ENCODE peak calls at places on chromosomes 3 and 15, in six cellular contexts. F is stomach, M is spleen, P is sigmoid colon, G is GM23338, H is endothelial cell of umbilical vein. Y is an unnamed sample.

GRCh38 chr3:56157693-56158092 is 310.6 kb downstream of the ERC2 start:
- DNase-seq in F (no peak), M (no peak), P (no peak), G (no peak), H (no peak), Y (no peak)

GRCh38 chr15:88649286-88649733 is 10.5 kb downstream of the ISG20 start:
- DNase-seq in F (peak), M (peak), P (peak), G (no peak), H (peak), Y (no peak)

GRCh38 chr15:75182187-75183131 is 19.2 kb upstream of the C15orf39 start:
- DNase-seq in F (no peak), M (no peak), P (peak), G (peak), H (no peak), Y (no peak)

GRCh38 chr3:21654662-21655061 is 96.3 kb downstream of the ZNF385D start:
- DNase-seq in F (no peak), M (no peak), P (no peak), G (no peak), H (no peak), Y (peak)

GRCh38 chr3:192851821-192852352 is 65.8 kb downstream of the MB21D2 start:
- DNase-seq in F (peak), M (no peak), P (peak), G (no peak), H (peak), Y (peak)

GRCh38 chr3:67227030-67227429 is 228.9 kb downstream of the KBTBD8 start:
- DNase-seq in F (no peak), M (no peak), P (no peak), G (no peak), H (no peak), Y (no peak)

GRCh38 chr3:45969152-45969551 is 25.9 kb downstream of the CXCR6 start:
- DNase-seq in F (no peak), M (no peak), P (no peak), G (no peak), H (no peak), Y (no peak)

GRCh38 chr15:95698230-95698629 is 632.3 kb upstream of the NR2F2 start:
- DNase-seq in F (no peak), M (no peak), P (no peak), G (no peak), H (peak), Y (no peak)

GRCh38 chr3:184429786-184430185 is 49.9 kb downstream of the CHRD start:
- DNase-seq in F (no peak), M (no peak), P (peak), G (no peak), H (no peak), Y (no peak)

GRCh38 chr3:49121244-49121671 is 635 bp upstream of the USP19 start:
- DNase-seq in F (no peak), M (no peak), P (no peak), G (no peak), H (no peak), Y (no peak)

GRCh38 chr15:67137951-67138935 is 72.8 kb downstream of the SMAD3 start:
- DNase-seq in F (no peak), M (no peak), P (peak), G (no peak), H (peak), Y (no peak)

GRCh38 chr3:122458992-122459391 is 43.1 kb upstream of the WDR5B start:
- DNase-seq in F (no peak), M (no peak), P (no peak), G (peak), H (peak), Y (no peak)

GRCh38 chr3:23573827-23574226 is 231.9 kb upstream of the UBE2E1 start:
- DNase-seq in F (no peak), M (no peak), P (no peak), G (no peak), H (no peak), Y (no peak)

GRCh38 chr3:67653425-67654098 is 850 bp downstream of the SUCLG2 start:
- DNase-seq in F (no peak), M (no peak), P (no peak), G (peak), H (no peak), Y (no peak)

GRCh38 chr3:107574650-107575049 is 51.9 kb downstream of the BBX start:
- DNase-seq in F (no peak), M (no peak), P (no peak), G (peak), H (peak), Y (peak)

GRCh38 chr15:60255390-60255789 is 142.4 kb downstream of the ANXA2 start:
- DNase-seq in F (no peak), M (no peak), P (no peak), G (no peak), H (peak), Y (peak)

GRCh38 chr3:53650424-53650823 is 156.0 kb downstream of the CACNA1D start:
- DNase-seq in F (no peak), M (no peak), P (no peak), G (no peak), H (no peak), Y (no peak)

DNA sequence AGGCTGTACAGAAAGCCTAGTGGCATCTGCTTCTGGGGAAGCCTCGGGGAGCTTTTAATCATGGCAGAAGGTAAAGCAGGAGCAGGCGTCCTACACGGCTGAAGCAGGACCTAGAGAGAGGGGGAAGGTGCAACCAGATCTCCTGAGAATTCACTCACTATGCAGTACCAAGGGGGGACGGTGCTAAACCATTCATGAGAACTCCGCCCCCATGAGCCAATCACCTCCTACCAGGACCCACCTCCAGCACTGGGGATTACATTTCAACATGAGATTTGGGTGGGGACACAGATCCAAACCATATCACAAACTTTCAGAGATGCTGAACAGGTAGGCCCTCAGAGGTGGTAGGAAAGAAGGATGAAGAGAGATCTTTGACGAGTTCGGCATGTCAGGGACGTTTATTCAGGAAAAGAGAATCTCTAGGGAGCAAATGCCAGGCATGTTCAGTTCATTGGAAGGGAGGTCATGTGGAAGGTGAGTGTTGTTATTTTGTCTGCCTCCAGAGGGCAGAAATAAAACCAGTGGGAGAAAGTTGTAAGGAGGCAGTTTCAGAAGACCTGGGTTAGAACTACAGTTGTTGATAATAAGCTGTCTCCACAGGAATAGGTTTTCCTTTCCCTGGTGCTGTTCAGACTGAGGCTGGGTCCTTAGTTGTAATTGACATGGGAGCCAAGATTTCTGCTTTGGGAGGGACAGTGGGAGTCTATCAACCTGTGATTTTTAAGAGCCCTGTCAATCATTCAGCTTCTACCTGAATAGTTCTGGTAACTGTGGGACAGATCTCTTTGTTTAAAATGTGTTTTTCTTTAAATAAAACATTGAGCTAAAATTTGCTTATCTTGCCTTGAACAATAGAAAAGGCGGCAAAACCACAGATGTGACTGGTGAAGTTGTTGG is 4.3 kb upstream of the FNDC3B start:
- DNase-seq in F (no peak), M (no peak), P (no peak), G (peak), H (no peak), Y (no peak)
- H3K4me3 ChIP-seq in F (no peak), M (no peak), P (no peak), G (no peak), H (no peak), Y (no peak)

GRCh38 chr3:137946341-137946973 is 63.5 kb upstream of the CLDN18 start:
- DNase-seq in F (peak), M (no peak), P (peak), G (peak), H (peak), Y (no peak)
- TF ChIP-seq POLR2AphosphoS5 in F (no peak), M (no peak), P (no peak), G (no peak), H (no peak), Y (no peak)

GRCh38 chr3:141684758-141685157 is 53.3 kb upstream of the RNF7 start:
- DNase-seq in F (no peak), M (no peak), P (no peak), G (peak), H (no peak), Y (no peak)

GRCh38 chr3:141690366-141691072 is 47.6 kb upstream of the RNF7 start:
- DNase-seq in F (no peak), M (no peak), P (no peak), G (no peak), H (no peak), Y (no peak)

GRCh38 chr3:141682007-141682406 is 56.1 kb upstream of the RNF7 start:
- DNase-seq in F (no peak), M (no peak), P (no peak), G (no peak), H (no peak), Y (no peak)

GRCh38 chr3:141682921-141683320 is 55.2 kb upstream of the RNF7 start:
- DNase-seq in F (no peak), M (no peak), P (no peak), G (no peak), H (no peak), Y (no peak)

GRCh38 chr3:141686477-141687280 is 51.4 kb upstream of the RNF7 start:
- DNase-seq in F (peak), M (peak), P (peak), G (peak), H (peak), Y (peak)
- H3K4me3 ChIP-seq in F (peak), M (no peak), P (peak), G (no peak), H (peak), Y (peak)

GRCh38 chr15:70101459-70102113 is 3.9 kb upstream of the TLE3 start:
- DNase-seq in F (peak), M (no peak), P (peak), G (peak), H (peak), Y (no peak)
- TF ChIP-seq POLR2AphosphoS5 in F (no peak), M (peak), P (no peak), G (no peak), H (no peak), Y (no peak)

GRCh38 chr3:151169700-151170224 is 33.3 kb downstream of the GPR171 start:
- DNase-seq in F (no peak), M (peak), P (peak), G (no peak), H (no peak), Y (no peak)
- H3K4me3 ChIP-seq in F (no peak), M (no peak), P (no peak), G (no peak), H (no peak), Y (no peak)

GRCh38 chr3:158804441-158804840 is 2.6 kb downstream of the MFSD1 start:
- DNase-seq in F (no peak), M (no peak), P (no peak), G (no peak), H (no peak), Y (no peak)

GRCh38 chr3:158809642-158810041 is 7.8 kb downstream of the MFSD1 start:
- DNase-seq in F (no peak), M (no peak), P (no peak), G (no peak), H (no peak), Y (no peak)

GRCh38 chr3:158810823-158811425 is 9.1 kb downstream of the MFSD1 start:
- DNase-seq in F (no peak), M (no peak), P (no peak), G (no peak), H (no peak), Y (no peak)

DNA sequence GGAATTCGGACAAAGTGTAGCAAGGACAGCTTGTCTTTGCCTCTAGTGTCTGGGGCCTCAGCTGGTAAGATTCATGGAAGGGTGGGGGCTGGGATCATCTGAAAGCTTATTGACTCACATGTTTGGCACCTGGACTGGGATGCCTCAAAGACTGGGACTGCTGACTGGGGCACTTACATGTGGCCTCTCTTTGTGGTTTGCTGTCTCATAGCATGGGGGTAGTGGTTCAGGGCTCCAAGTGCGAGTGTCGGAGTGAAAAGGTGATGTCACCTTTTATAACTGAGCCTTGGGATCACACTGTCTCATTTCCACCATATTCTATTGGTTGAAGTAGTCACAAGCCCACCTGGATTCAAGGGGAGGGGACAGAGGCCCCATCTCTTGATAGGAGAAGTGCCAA is 6.8 kb downstream of the MFSD1 start:
- DNase-seq in F (no peak), M (no peak), P (no peak), G (no peak), H (no peak), Y (no peak)
- TF ChIP-seq POLR2AphosphoS5 in F (no peak), M (no peak), P (no peak), G (no peak), H (no peak), Y (no peak)

GRCh38 chr3:13020159-13020558 is 53.1 kb downstream of the IQSEC1 start:
- DNase-seq in F (no peak), M (peak), P (peak), G (no peak), H (no peak), Y (no peak)

GRCh38 chr3:13018561-13019242 is 54.5 kb downstream of the IQSEC1 start:
- DNase-seq in F (no peak), M (peak), P (no peak), G (no peak), H (no peak), Y (no peak)

GRCh38 chr3:13018039-13018431 is 55.2 kb downstream of the IQSEC1 start:
- DNase-seq in F (no peak), M (peak), P (peak), G (no peak), H (no peak), Y (no peak)

GRCh38 chr3:13019706-13020105 is 53.5 kb downstream of the IQSEC1 start:
- DNase-seq in F (no peak), M (peak), P (peak), G (no peak), H (no peak), Y (no peak)

DNA sequence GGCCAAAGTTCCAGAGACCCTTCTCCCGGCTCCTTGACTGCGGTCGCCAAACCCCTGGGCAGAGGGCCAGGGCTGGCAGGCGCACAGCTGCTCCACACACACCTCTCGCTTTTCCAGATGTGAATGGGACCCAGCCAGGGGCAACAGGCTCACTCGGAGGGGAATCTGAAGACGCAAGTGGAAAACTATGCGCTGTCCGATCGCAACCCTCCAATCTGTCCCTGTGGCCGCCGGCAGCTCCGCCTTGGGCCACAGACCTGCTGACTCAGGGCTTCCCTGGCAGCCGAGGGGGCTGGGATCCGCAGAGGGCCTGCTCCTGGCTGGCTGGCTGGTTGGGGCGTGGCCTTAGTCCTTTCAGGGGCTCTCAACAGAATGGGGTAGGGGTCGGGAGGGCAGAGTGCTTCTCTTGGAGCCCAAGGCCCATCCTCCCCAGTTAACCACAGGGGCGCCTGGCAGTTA is 54.0 kb downstream of the IQSEC1 start:
- DNase-seq in F (no peak), M (peak), P (peak), G (peak), H (no peak), Y (no peak)
- H3K4me3 ChIP-seq in F (no peak), M (no peak), P (peak), G (no peak), H (no peak), Y (no peak)

GRCh38 chr3:150094150-150094932 is 123.6 kb upstream of the PFN2 start:
- DNase-seq in F (no peak), M (no peak), P (no peak), G (peak), H (no peak), Y (no peak)
- TF ChIP-seq POLR2AphosphoS5 in F (no peak), M (no peak), P (no peak), G (no peak), H (no peak), Y (no peak)

GRCh38 chr3:10707089-10707983 is 108.7 kb upstream of the SLC6A11 start:
- DNase-seq in F (no peak), M (no peak), P (no peak), G (peak), H (no peak), Y (no peak)

GRCh38 chr3:10703875-10704274 is 112.2 kb upstream of the SLC6A11 start:
- DNase-seq in F (no peak), M (no peak), P (no peak), G (peak), H (no peak), Y (no peak)

GRCh38 chr3:10709110-10709781 is 106.8 kb upstream of the SLC6A11 start:
- DNase-seq in F (no peak), M (no peak), P (no peak), G (no peak), H (no peak), Y (no peak)

GRCh38 chr3:10707984-10708868 is 107.8 kb upstream of the SLC6A11 start:
- DNase-seq in F (no peak), M (no peak), P (no peak), G (peak), H (no peak), Y (no peak)

DNA sequence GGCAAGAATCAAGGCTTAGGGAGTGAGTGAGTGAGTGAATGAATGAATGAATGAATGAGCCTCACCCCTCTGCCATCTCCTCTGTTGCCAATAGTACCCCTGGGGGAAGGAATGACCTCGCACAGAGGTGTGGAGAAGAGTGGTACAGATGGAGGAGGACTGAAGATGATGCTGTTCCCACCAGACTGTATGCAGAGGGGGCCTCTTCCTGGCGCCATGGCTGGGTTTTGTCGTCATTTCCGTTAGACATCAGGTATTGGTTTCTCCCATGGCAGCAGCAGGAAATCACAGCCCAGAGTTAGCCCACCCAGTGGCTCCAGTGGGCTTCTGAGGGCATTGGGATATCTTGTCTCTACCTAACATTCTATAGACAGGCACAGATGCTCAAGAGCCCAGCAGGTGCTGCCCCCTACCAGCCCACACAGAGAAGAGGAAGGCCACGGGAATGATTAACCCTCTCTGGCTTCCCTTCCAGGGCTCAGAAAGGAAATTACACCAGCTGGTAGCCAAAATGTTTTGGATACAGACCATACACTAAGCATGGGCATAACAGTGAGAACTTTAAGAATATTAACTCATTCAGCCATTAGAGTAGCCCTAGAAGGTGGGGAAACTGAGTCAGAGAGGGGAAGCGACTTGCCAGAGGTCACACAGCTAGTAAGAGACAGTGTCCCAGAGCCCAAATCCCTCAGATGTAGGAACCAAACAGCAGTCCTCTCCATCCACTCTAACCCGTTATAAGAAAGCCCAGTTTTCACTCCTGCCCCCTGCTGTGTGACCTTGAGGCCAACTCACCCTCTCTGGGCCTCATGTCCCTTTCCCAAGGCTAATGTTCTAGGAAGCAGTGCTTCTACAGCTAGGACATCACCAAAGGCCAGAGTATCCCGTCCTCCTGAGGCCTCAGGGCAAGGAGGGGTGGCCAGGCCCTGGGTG is 109.6 kb upstream of the SLC6A11 start:
- DNase-seq in F (no peak), M (no peak), P (no peak), G (peak), H (no peak), Y (no peak)
- H3K4me3 ChIP-seq in F (no peak), M (no peak), P (no peak), G (peak), H (no peak), Y (no peak)

GRCh38 chr3:101574388-101575156 is 592 bp downstream of the PCNP start:
- DNase-seq in F (peak), M (no peak), P (peak), G (peak), H (peak), Y (peak)
- TF ChIP-seq POLR2AphosphoS5 in F (no peak), M (no peak), P (no peak), G (no peak), H (no peak), Y (no peak)

Y was measured in Panc1.